ENCODE peak calls at places on chromosomes 1 and 21, in ten cellular contexts. C is CD8-positive, alpha-beta T cell; M is tibial artery; T is sigmoid colon; P is OCI-LY7; L is activated B cell treated with CpG ODN at 0.5 μM for 24 hours; V is adrenal gland; D is endothelial cell; W is glutamatergic neuron; J is ovary. Q is an unnamed sample.

GRCh38 chr1:184387069-184387870 is 441 bp downstream of the C1orf21 start:
- DNase-seq in C (peak), M (peak), T (peak), P (no peak), L (peak), V (peak), D (peak), W (peak), J (peak), Q (peak)

GRCh38 chr1:156601892-156602291 is 613 bp upstream of the GPATCH4 start:
- DNase-seq in C (no peak), M (no peak), T (no peak), P (peak), L (no peak), V (no peak), D (no peak), W (no peak), J (no peak), Q (no peak)

GRCh38 chr1:225890346-225891228 is 1.6 kb upstream of the LEFTY1 start:
- DNase-seq in C (no peak), M (no peak), T (no peak), P (no peak), L (no peak), V (no peak), D (no peak), W (no peak), J (no peak), Q (no peak)

GRCh38 chr1:69175078-69175477 is 392.6 kb upstream of the LRRC7 start:
- DNase-seq in C (no peak), M (no peak), T (no peak), P (no peak), L (no peak), V (no peak), D (no peak), W (no peak), J (no peak), Q (no peak)

GRCh38 chr1:198128528-198128927 is 28.3 kb upstream of the NEK7 start:
- DNase-seq in C (no peak), M (no peak), T (no peak), P (no peak), L (no peak), V (no peak), D (no peak), W (no peak), J (no peak), Q (no peak)

GRCh38 chr1:41387667-41388091 is 26.4 kb downstream of the FOXO6 start:
- DNase-seq in C (no peak), M (peak), T (peak), P (no peak), L (no peak), V (peak), D (no peak), W (no peak), J (peak), Q (no peak)

GRCh38 chr21:26127918-26128317 is 42.7 kb downstream of the APP start:
- DNase-seq in C (no peak), M (peak), T (no peak), P (no peak), L (no peak), V (peak), D (no peak), W (no peak), J (no peak), Q (no peak)

GRCh38 chr1:32876341-32877210 is 5.9 kb upstream of the FNDC5 start:
- DNase-seq in C (peak), M (no peak), T (no peak), P (peak), L (peak), V (peak), D (peak), W (peak), J (peak), Q (peak)

GRCh38 chr21:22399717-22400520 is 1401.7 kb downstream of the NCAM2 start:
- DNase-seq in C (no peak), M (no peak), T (no peak), P (no peak), L (no peak), V (no peak), D (no peak), W (no peak), J (no peak), Q (no peak)

GRCh38 chr1:67850611-67851075 is 17.4 kb upstream of the GNG12 start:
- DNase-seq in C (no peak), M (peak), T (peak), P (no peak), L (no peak), V (peak), D (no peak), W (no peak), J (peak), Q (no peak)

GRCh38 chr1:84888753-84889152 is 4.3 kb downstream of the LPAR3 start:
- DNase-seq in C (peak), M (no peak), T (no peak), P (no peak), L (no peak), V (no peak), D (no peak), W (no peak), J (no peak), Q (no peak)

GRCh38 chr1:32612189-32612881 is 38.0 kb downstream of the ZBTB8OS start:
- DNase-seq in C (peak), M (peak), T (peak), P (no peak), L (peak), V (peak), D (peak), W (peak), J (peak), Q (peak)

GRCh38 chr1:212678456-212679410 is 20.9 kb downstream of the BATF3 start:
- DNase-seq in C (no peak), M (no peak), T (no peak), P (peak), L (no peak), V (no peak), D (no peak), W (no peak), J (no peak), Q (peak)

GRCh38 chr1:77283701-77284425 is 2.0 kb downstream of the AK5 start:
- DNase-seq in C (no peak), M (no peak), T (no peak), P (no peak), L (no peak), V (no peak), D (no peak), W (no peak), J (no peak), Q (no peak)

GRCh38 chr1:214344897-214345296 is 63.9 kb downstream of the SMYD2 start:
- DNase-seq in C (no peak), M (no peak), T (no peak), P (no peak), L (no peak), V (no peak), D (no peak), W (no peak), J (no peak), Q (no peak)

GRCh38 chr21:43800124-43800523 is 10.7 kb downstream of the RRP1 start:
- DNase-seq in C (no peak), M (no peak), T (no peak), P (no peak), L (no peak), V (no peak), D (no peak), W (no peak), J (no peak), Q (no peak)

GRCh38 chr21:21921410-21922232 is 923.4 kb downstream of the NCAM2 start:
- DNase-seq in C (no peak), M (no peak), T (no peak), P (peak), L (no peak), V (no peak), D (no peak), W (no peak), J (no peak), Q (no peak)

GRCh38 chr21:34523019-34523418 is 11.0 kb upstream of the KCNE1 start:
- DNase-seq in C (no peak), M (no peak), T (no peak), P (no peak), L (no peak), V (no peak), D (no peak), W (no peak), J (no peak), Q (no peak)
- TF ChIP-seq CTCF in C (no peak), M (no peak), T (no peak), P (no peak), L (no peak), V (no peak), D (no peak), W (no peak), J (no peak), Q (no peak)

GRCh38 chr1:15637833-15638232 is 20.6 kb downstream of the DDI2 start:
- DNase-seq in C (no peak), M (no peak), T (no peak), P (no peak), L (no peak), V (no peak), D (no peak), W (no peak), J (no peak), Q (no peak)
- TF ChIP-seq CTCF in C (no peak), M (no peak), T (no peak), P (no peak), L (no peak), V (no peak), D (no peak), W (no peak), J (no peak), Q (no peak)

GRCh38 chr1:210827481-210827880 is 306.5 kb downstream of the KCNH1 start:
- DNase-seq in C (no peak), M (no peak), T (no peak), P (no peak), L (no peak), V (no peak), D (no peak), W (no peak), J (no peak), Q (no peak)
- TF ChIP-seq CTCF in C (no peak), M (no peak), T (no peak), P (no peak), L (no peak), V (no peak), D (no peak), W (no peak), J (no peak), Q (no peak)

GRCh38 chr1:25504706-25505560 is 38.5 kb upstream of the LDLRAP1 start:
- DNase-seq in C (peak), M (no peak), T (peak), P (peak), L (no peak), V (no peak), D (no peak), W (no peak), J (no peak), Q (no peak)

GRCh38 chr1:25500694-25501093 is 42.7 kb upstream of the LDLRAP1 start:
- DNase-seq in C (no peak), M (peak), T (no peak), P (no peak), L (no peak), V (no peak), D (no peak), W (no peak), J (no peak), Q (no peak)

GRCh38 chr1:25502957-25503356 is 40.4 kb upstream of the LDLRAP1 start:
- DNase-seq in C (no peak), M (no peak), T (peak), P (no peak), L (no peak), V (no peak), D (no peak), W (no peak), J (no peak), Q (no peak)

GRCh38 chr1:25503551-25504426 is 39.6 kb upstream of the LDLRAP1 start:
- DNase-seq in C (peak), M (no peak), T (peak), P (peak), L (peak), V (no peak), D (peak), W (peak), J (no peak), Q (no peak)

GRCh38 chr1:25501235-25502058 is 42.0 kb upstream of the LDLRAP1 start:
- DNase-seq in C (no peak), M (no peak), T (peak), P (no peak), L (no peak), V (no peak), D (peak), W (peak), J (no peak), Q (no peak)
- TF ChIP-seq CTCF in C (peak), M (no peak), T (no peak), P (peak), L (no peak), V (peak), D (peak), W (peak), J (no peak), Q (no peak)

DNA sequence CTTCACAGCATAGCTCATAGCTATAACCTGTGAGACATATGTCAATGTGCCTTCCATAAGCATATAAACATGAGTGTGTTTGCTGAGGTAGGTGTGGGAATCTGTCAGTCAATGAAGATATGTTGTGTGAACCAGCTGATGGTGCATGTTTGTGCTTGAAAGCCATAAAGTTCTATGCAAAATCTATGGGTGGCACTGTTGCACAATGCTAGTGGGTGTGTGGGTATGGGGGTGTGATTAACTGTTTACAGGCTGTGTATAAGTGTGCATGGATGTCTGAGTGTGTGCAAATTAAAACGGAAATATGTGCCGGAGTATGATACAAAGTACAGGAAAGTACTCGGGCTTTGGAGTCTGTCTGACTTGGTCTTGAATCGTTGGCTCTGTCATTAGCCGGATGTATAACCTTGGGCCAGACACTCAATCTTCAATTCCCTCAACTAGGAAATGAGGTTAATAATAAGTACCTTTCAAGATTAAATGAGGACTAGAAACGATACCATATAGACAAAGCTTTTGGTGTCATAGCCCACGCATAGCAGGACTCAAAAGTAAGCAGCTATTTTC is 926 bp upstream of the ATP2B4 start:
- DNase-seq in C (peak), M (no peak), T (no peak), P (peak), L (no peak), V (peak), D (no peak), W (no peak), J (peak), Q (peak)
- TF ChIP-seq CTCF in C (peak), M (peak), T (peak), P (peak), L (no peak), V (no peak), D (no peak), W (no peak), J (peak), Q (peak)

Q was measured in GM13976.